ENCODE peak calls at places on chromosomes 16 and 17, in six cellular contexts. H is SK-N-SH, T is HCT116, K is H1, F is GM12878, W is K562. X is an unnamed sample.

GRCh38 chr16:11546522-11547485 is 39.9 kb downstream of the LITAF start:
- DNase-seq in K (no peak), F (no peak), H (no peak), T (no peak), W (no peak), X (no peak)

GRCh38 chr17:29664743-29665479 is 42.2 kb upstream of the CORO6 start:
- DNase-seq in T (peak; percentile 60), K (no peak), F (no peak), W (peak; percentile 31), H (no peak), X (no peak)

GRCh38 chr16:3695610-3696369 is 21.5 kb downstream of the TRAP1 start:
- DNase-seq in F (no peak), K (no peak), T (no peak), W (no peak), H (no peak), X (no peak)

GRCh38 chr16:58306327-58306726 is 11.5 kb upstream of the PRSS54 start:
- DNase-seq in F (no peak), T (peak; percentile 26), H (no peak), W (no peak), K (no peak), X (no peak)

GRCh38 chr16:85381738-85382592 is 231.2 kb upstream of the GSE1 start:
- DNase-seq in H (peak; percentile 87), F (no peak), W (peak; percentile 98), T (no peak), K (no peak), X (no peak)

GRCh38 chr16:4407543-4408322 is 8.7 kb downstream of the CORO7 start:
- DNase-seq in W (no peak), F (no peak), H (no peak), T (no peak), K (no peak), X (no peak)

GRCh38 chr16:79469999-79470398 is 130.5 kb downstream of the MAF start:
- DNase-seq in W (no peak), H (no peak), F (no peak), K (no peak), T (no peak), X (no peak)

GRCh38 chr16:67718668-67719047 is 458 bp downstream of the GFOD2 start:
- DNase-seq in H (no peak), F (no peak), W (no peak), K (no peak), T (no peak), X (no peak)

GRCh38 chr17:75773808-75774470 is 8.9 kb upstream of the GALK1 start:
- DNase-seq in W (no peak), H (peak; percentile 30), T (no peak), K (peak; percentile 70), F (no peak), X (no peak)

GRCh38 chr17:3447625-3448024 is 14.0 kb upstream of the OR1E2 start:
- DNase-seq in H (no peak), K (no peak), T (peak; percentile 34), F (no peak), W (no peak), X (no peak)

GRCh38 chr17:44002141-44002848 is 2.1 kb upstream of the NAGS start:
- DNase-seq in H (no peak), W (no peak), F (no peak), K (no peak), T (no peak), X (no peak)

DNA sequence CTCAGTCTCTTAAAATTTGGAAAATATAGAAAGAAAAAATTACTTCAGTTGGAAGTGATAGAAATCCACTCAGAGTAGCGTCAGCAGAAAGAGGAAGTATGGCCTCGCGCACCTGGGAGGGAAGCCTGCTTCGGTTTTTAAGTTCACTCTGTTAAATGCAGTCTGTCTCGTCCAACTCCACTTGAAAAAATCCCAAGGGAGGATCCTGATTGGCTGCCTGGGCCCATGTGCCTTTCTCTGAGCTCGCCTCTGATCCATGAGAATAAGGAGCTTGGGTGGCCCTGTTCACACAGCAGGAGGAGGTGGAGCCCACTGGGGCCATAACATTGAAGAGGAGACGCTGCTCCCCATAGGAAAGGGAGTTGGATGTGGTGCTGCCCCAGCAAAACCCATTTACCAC is 40.7 kb downstream of the DNAJA2 start:
- DNase-seq in H (no peak), W (no peak), F (no peak), K (peak; percentile 66), T (no peak), X (no peak)
- TF ChIP-seq JUND in H (no peak), W (no peak), F (no peak), K (no peak), T (no peak), X (no peak)

GRCh38 chr17:82019905-82020873 is 2.5 kb downstream of the CENPX start:
- DNase-seq in T (peak; percentile 56), F (no peak), H (peak; percentile 88), W (peak; percentile 74), K (peak; percentile 93), X (peak; percentile 74)
- TF ChIP-seq JUND in T (no peak), F (no peak), H (no peak), W (no peak), K (no peak), X (no peak)

GRCh38 chr16:6016530-6017184 is 919.1 kb upstream of the EEF2KMT start:
- DNase-seq in K (no peak), T (no peak), H (peak; percentile 59), W (peak; percentile 64), F (no peak), X (peak; percentile 80)
- TF ChIP-seq JUND in K (no peak), T (no peak), H (no peak), W (no peak), F (no peak), X (no peak)

DNA sequence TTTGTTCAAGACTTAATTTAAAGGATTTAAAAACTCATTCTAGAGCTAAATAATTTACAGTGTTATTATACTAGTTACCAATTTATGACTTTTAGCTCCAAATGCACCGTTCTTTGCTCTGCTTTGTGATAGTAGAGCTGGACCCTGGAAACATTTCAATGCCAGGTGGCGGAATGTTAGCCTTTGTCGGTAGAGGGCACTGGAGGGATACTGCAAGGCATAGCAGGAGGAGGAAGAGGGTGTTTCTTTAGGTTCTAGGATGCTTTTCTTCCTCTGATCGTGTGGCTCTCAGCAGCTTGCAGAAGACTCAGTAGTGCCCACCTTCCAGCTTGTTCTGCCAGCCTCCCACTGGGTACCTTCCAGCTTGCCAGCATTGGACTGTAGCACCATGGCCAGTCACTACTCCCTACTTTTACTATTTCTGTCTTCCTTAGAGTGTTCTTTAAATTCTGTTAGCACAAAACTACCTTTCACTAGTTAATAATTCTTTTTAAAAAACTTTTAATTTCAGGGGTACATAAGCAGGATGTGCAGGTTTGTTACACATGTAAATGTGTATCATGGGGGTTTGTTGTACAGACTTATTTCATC is 325.3 kb downstream of the UTP18 start:
- DNase-seq in W (no peak), T (peak; percentile 18), H (peak; percentile 15), K (peak; percentile 62), F (no peak), X (peak; percentile 83)
- TF ChIP-seq JUND in W (no peak), T (no peak), H (no peak), K (no peak), F (no peak), X (no peak)

DNA sequence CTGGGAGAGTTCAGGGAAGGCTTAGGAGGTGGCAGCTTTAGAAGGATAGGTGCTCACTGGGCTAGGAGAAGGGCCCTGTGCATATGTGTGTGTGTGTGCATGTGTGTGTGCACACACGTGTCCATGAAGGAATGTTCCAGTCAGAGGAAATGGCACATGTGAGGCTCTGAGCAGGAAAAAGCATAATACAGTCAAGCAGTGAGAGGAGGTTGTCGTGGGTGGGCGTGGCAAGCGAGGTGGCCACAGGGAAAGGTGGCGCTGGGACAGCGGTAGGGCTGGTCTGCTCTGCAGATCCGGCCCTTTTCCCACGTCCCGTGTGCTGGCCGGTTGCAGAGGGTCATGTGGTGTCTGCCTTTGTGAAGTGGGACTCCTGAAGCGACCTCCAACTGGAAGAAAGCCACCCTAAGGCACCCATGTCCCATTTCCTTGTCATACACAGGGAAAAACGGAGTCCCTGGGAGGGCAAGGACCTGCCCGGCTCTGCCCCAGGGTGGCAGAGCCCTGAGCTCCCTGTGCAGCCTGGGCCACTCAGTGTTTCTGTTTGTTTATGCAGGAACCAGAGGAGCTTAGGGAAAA is 40.1 kb downstream of the NT5M start:
- DNase-seq in T (no peak), W (no peak), H (no peak), F (no peak), K (no peak), X (no peak)
- TF ChIP-seq JUND in T (no peak), W (no peak), H (no peak), F (no peak), K (no peak), X (no peak)

GRCh38 chr17:63113167-63113566 is 147.1 kb downstream of the TANC2 start:
- DNase-seq in F (no peak), T (no peak), W (peak; percentile 11), H (no peak), K (no peak), X (no peak)
- TF ChIP-seq JUND in F (no peak), T (no peak), W (no peak), H (no peak), K (no peak), X (no peak)

X was measured in T47D.